ENCODE peak calls at places on chromosomes 2 and 18, in nine cellular contexts. One of them, this sample, is unnamed.

GRCh38 chr18:11821643-11822237 is 29.5 kb upstream of the CHMP1B start:
- DNase-seq in DMS53: no peak
- DNase-seq in kidney tubule cell: no peak
- DNase-seq in HFFc6: no peak
- DNase-seq in activated CD8-positive, alpha-beta memory T cell treated with anti-CD3 and anti-CD28 coated beads, Interleukin-2, amount 50 U/mL, for 4 hours: no peak
- DNase-seq in astrocyte of the spinal cord: no peak
- DNase-seq in NCI-H1436 treated with DMSO at 0.1 percent for 48 hours: no peak
- DNase-seq in cardiac fibroblast: no peak
- DNase-seq in activated CD4-positive, alpha-beta memory T cell treated with anti-CD3 and anti-CD28 coated beads, Interleukin-2, amount 10 ng/mL, durations not matched to agents 7 days and 5 days: no peak
- DNase-seq in this sample: no peak

GRCh38 chr2:240441326-240441992 is 6.0 kb downstream of the GPC1 start:
- DNase-seq in NCI-H1436 treated with DMSO at 0.1 percent for 48 hours: no peak
- DNase-seq in activated CD4-positive, alpha-beta memory T cell treated with anti-CD3 and anti-CD28 coated beads, Interleukin-2, amount 10 ng/mL, durations not matched to agents 7 days and 5 days: no peak
- DNase-seq in kidney tubule cell: no peak
- DNase-seq in DMS53: no peak
- DNase-seq in HFFc6: no peak
- DNase-seq in cardiac fibroblast: no peak
- DNase-seq in activated CD8-positive, alpha-beta memory T cell treated with anti-CD3 and anti-CD28 coated beads, Interleukin-2, amount 50 U/mL, for 4 hours: no peak
- DNase-seq in astrocyte of the spinal cord: no peak
- DNase-seq in this sample: no peak

GRCh38 chr2:108936868-108937265 is 52.2 kb downstream of the EDAR start:
- DNase-seq in NCI-H1436 treated with DMSO at 0.1 percent for 48 hours: no peak
- DNase-seq in cardiac fibroblast: no peak
- DNase-seq in astrocyte of the spinal cord: no peak
- DNase-seq in kidney tubule cell: no peak
- DNase-seq in DMS53: no peak
- DNase-seq in HFFc6: no peak
- DNase-seq in activated CD8-positive, alpha-beta memory T cell treated with anti-CD3 and anti-CD28 coated beads, Interleukin-2, amount 50 U/mL, for 4 hours: no peak
- DNase-seq in activated CD4-positive, alpha-beta memory T cell treated with anti-CD3 and anti-CD28 coated beads, Interleukin-2, amount 10 ng/mL, durations not matched to agents 7 days and 5 days: no peak
- DNase-seq in this sample: no peak

GRCh38 chr2:163133602-163134001 is 295.0 kb upstream of the KCNH7 start:
- DNase-seq in NCI-H1436 treated with DMSO at 0.1 percent for 48 hours: no peak
- DNase-seq in cardiac fibroblast: peak; percentile 53
- DNase-seq in activated CD8-positive, alpha-beta memory T cell treated with anti-CD3 and anti-CD28 coated beads, Interleukin-2, amount 50 U/mL, for 4 hours: no peak
- DNase-seq in kidney tubule cell: no peak
- DNase-seq in HFFc6: no peak
- DNase-seq in activated CD4-positive, alpha-beta memory T cell treated with anti-CD3 and anti-CD28 coated beads, Interleukin-2, amount 10 ng/mL, durations not matched to agents 7 days and 5 days: no peak
- DNase-seq in DMS53: no peak
- DNase-seq in astrocyte of the spinal cord: peak; percentile 7
- DNase-seq in this sample: no peak

GRCh38 chr2:127324635-127325034 is 30.7 kb upstream of the ERCC3 start:
- DNase-seq in NCI-H1436 treated with DMSO at 0.1 percent for 48 hours: no peak
- DNase-seq in DMS53: peak; percentile 62
- DNase-seq in kidney tubule cell: peak; percentile 48
- DNase-seq in cardiac fibroblast: peak; percentile 79
- DNase-seq in HFFc6: peak; percentile 47
- DNase-seq in activated CD8-positive, alpha-beta memory T cell treated with anti-CD3 and anti-CD28 coated beads, Interleukin-2, amount 50 U/mL, for 4 hours: no peak
- DNase-seq in astrocyte of the spinal cord: peak; percentile 61
- DNase-seq in activated CD4-positive, alpha-beta memory T cell treated with anti-CD3 and anti-CD28 coated beads, Interleukin-2, amount 10 ng/mL, durations not matched to agents 7 days and 5 days: no peak
- DNase-seq in this sample: peak; percentile 45

GRCh38 chr2:11103984-11104793 is 51.1 kb upstream of the SLC66A3 start:
- DNase-seq in kidney tubule cell: no peak
- DNase-seq in NCI-H1436 treated with DMSO at 0.1 percent for 48 hours: no peak
- DNase-seq in activated CD4-positive, alpha-beta memory T cell treated with anti-CD3 and anti-CD28 coated beads, Interleukin-2, amount 10 ng/mL, durations not matched to agents 7 days and 5 days: peak; percentile 73
- DNase-seq in HFFc6: no peak
- DNase-seq in cardiac fibroblast: no peak
- DNase-seq in activated CD8-positive, alpha-beta memory T cell treated with anti-CD3 and anti-CD28 coated beads, Interleukin-2, amount 50 U/mL, for 4 hours: no peak
- DNase-seq in DMS53: no peak
- DNase-seq in astrocyte of the spinal cord: no peak
- DNase-seq in this sample: no peak

GRCh38 chr2:201858781-201859180 is 52.4 kb downstream of the CDK15 start:
- DNase-seq in cardiac fibroblast: peak; percentile 33
- DNase-seq in astrocyte of the spinal cord: peak; percentile 86
- DNase-seq in activated CD4-positive, alpha-beta memory T cell treated with anti-CD3 and anti-CD28 coated beads, Interleukin-2, amount 10 ng/mL, durations not matched to agents 7 days and 5 days: no peak
- DNase-seq in HFFc6: no peak
- DNase-seq in NCI-H1436 treated with DMSO at 0.1 percent for 48 hours: peak; percentile 4
- DNase-seq in kidney tubule cell: peak; percentile 51
- DNase-seq in activated CD8-positive, alpha-beta memory T cell treated with anti-CD3 and anti-CD28 coated beads, Interleukin-2, amount 50 U/mL, for 4 hours: peak; percentile 17
- DNase-seq in DMS53: no peak
- DNase-seq in this sample: peak; percentile 94

GRCh38 chr2:190267302-190267701 is 52.3 kb downstream of the HIBCH start:
- DNase-seq in cardiac fibroblast: peak; percentile 70
- DNase-seq in kidney tubule cell: peak; percentile 81
- DNase-seq in HFFc6: peak; percentile 77
- DNase-seq in activated CD4-positive, alpha-beta memory T cell treated with anti-CD3 and anti-CD28 coated beads, Interleukin-2, amount 10 ng/mL, durations not matched to agents 7 days and 5 days: no peak
- DNase-seq in astrocyte of the spinal cord: peak; percentile 81
- DNase-seq in NCI-H1436 treated with DMSO at 0.1 percent for 48 hours: no peak
- DNase-seq in activated CD8-positive, alpha-beta memory T cell treated with anti-CD3 and anti-CD28 coated beads, Interleukin-2, amount 50 U/mL, for 4 hours: no peak
- DNase-seq in DMS53: no peak
- DNase-seq in this sample: peak; percentile 73

GRCh38 chr18:80145191-80145799 is 36.2 kb downstream of the ADNP2 start:
- DNase-seq in activated CD4-positive, alpha-beta memory T cell treated with anti-CD3 and anti-CD28 coated beads, Interleukin-2, amount 10 ng/mL, durations not matched to agents 7 days and 5 days: no peak
- DNase-seq in cardiac fibroblast: peak; percentile 34
- DNase-seq in astrocyte of the spinal cord: no peak
- DNase-seq in kidney tubule cell: no peak
- DNase-seq in NCI-H1436 treated with DMSO at 0.1 percent for 48 hours: peak; percentile 3
- DNase-seq in activated CD8-positive, alpha-beta memory T cell treated with anti-CD3 and anti-CD28 coated beads, Interleukin-2, amount 50 U/mL, for 4 hours: no peak
- DNase-seq in DMS53: no peak
- DNase-seq in HFFc6: no peak
- DNase-seq in this sample: no peak

GRCh38 chr2:239300242-239300641 is 100.6 kb downstream of the HDAC4 start:
- DNase-seq in cardiac fibroblast: no peak
- DNase-seq in astrocyte of the spinal cord: no peak
- DNase-seq in activated CD4-positive, alpha-beta memory T cell treated with anti-CD3 and anti-CD28 coated beads, Interleukin-2, amount 10 ng/mL, durations not matched to agents 7 days and 5 days: no peak
- DNase-seq in DMS53: no peak
- DNase-seq in NCI-H1436 treated with DMSO at 0.1 percent for 48 hours: no peak
- DNase-seq in kidney tubule cell: no peak
- DNase-seq in activated CD8-positive, alpha-beta memory T cell treated with anti-CD3 and anti-CD28 coated beads, Interleukin-2, amount 50 U/mL, for 4 hours: no peak
- DNase-seq in HFFc6: no peak
- DNase-seq in this sample: no peak

GRCh38 chr2:98795903-98796676 is 65.2 kb upstream of the MGAT4A start:
- DNase-seq in DMS53: no peak
- DNase-seq in activated CD4-positive, alpha-beta memory T cell treated with anti-CD3 and anti-CD28 coated beads, Interleukin-2, amount 10 ng/mL, durations not matched to agents 7 days and 5 days: no peak
- DNase-seq in activated CD8-positive, alpha-beta memory T cell treated with anti-CD3 and anti-CD28 coated beads, Interleukin-2, amount 50 U/mL, for 4 hours: no peak
- DNase-seq in cardiac fibroblast: no peak
- DNase-seq in astrocyte of the spinal cord: no peak
- DNase-seq in kidney tubule cell: no peak
- DNase-seq in HFFc6: no peak
- DNase-seq in NCI-H1436 treated with DMSO at 0.1 percent for 48 hours: no peak
- DNase-seq in this sample: no peak

GRCh38 chr2:39027427-39027826 is 93.4 kb downstream of the SOS1 start:
- DNase-seq in activated CD4-positive, alpha-beta memory T cell treated with anti-CD3 and anti-CD28 coated beads, Interleukin-2, amount 10 ng/mL, durations not matched to agents 7 days and 5 days: no peak
- DNase-seq in HFFc6: no peak
- DNase-seq in NCI-H1436 treated with DMSO at 0.1 percent for 48 hours: no peak
- DNase-seq in kidney tubule cell: no peak
- DNase-seq in astrocyte of the spinal cord: no peak
- DNase-seq in activated CD8-positive, alpha-beta memory T cell treated with anti-CD3 and anti-CD28 coated beads, Interleukin-2, amount 50 U/mL, for 4 hours: no peak
- DNase-seq in cardiac fibroblast: no peak
- DNase-seq in DMS53: no peak
- DNase-seq in this sample: no peak

GRCh38 chr2:221527759-221528444 is 44.2 kb downstream of the EPHA4 start:
- DNase-seq in NCI-H1436 treated with DMSO at 0.1 percent for 48 hours: no peak
- DNase-seq in activated CD4-positive, alpha-beta memory T cell treated with anti-CD3 and anti-CD28 coated beads, Interleukin-2, amount 10 ng/mL, durations not matched to agents 7 days and 5 days: peak; percentile 26
- DNase-seq in activated CD8-positive, alpha-beta memory T cell treated with anti-CD3 and anti-CD28 coated beads, Interleukin-2, amount 50 U/mL, for 4 hours: no peak
- DNase-seq in DMS53: peak; percentile 32
- DNase-seq in kidney tubule cell: no peak
- DNase-seq in cardiac fibroblast: peak; percentile 37
- DNase-seq in astrocyte of the spinal cord: no peak
- DNase-seq in HFFc6: no peak
- DNase-seq in this sample: peak; percentile 39

GRCh38 chr18:36187826-36188721 is 777 bp downstream of the MOCOS start:
- DNase-seq in cardiac fibroblast: no peak
- DNase-seq in kidney tubule cell: peak; percentile 55
- DNase-seq in astrocyte of the spinal cord: no peak
- DNase-seq in HFFc6: no peak
- DNase-seq in NCI-H1436 treated with DMSO at 0.1 percent for 48 hours: no peak
- DNase-seq in activated CD8-positive, alpha-beta memory T cell treated with anti-CD3 and anti-CD28 coated beads, Interleukin-2, amount 50 U/mL, for 4 hours: no peak
- DNase-seq in activated CD4-positive, alpha-beta memory T cell treated with anti-CD3 and anti-CD28 coated beads, Interleukin-2, amount 10 ng/mL, durations not matched to agents 7 days and 5 days: no peak
- DNase-seq in DMS53: peak; percentile 66
- DNase-seq in this sample: peak; percentile 75

GRCh38 chr2:14735696-14736095 is 103.2 kb downstream of the LRATD1 start:
- DNase-seq in activated CD8-positive, alpha-beta memory T cell treated with anti-CD3 and anti-CD28 coated beads, Interleukin-2, amount 50 U/mL, for 4 hours: no peak
- DNase-seq in activated CD4-positive, alpha-beta memory T cell treated with anti-CD3 and anti-CD28 coated beads, Interleukin-2, amount 10 ng/mL, durations not matched to agents 7 days and 5 days: no peak
- DNase-seq in cardiac fibroblast: no peak
- DNase-seq in kidney tubule cell: no peak
- DNase-seq in NCI-H1436 treated with DMSO at 0.1 percent for 48 hours: no peak
- DNase-seq in HFFc6: no peak
- DNase-seq in DMS53: peak; percentile 10
- DNase-seq in astrocyte of the spinal cord: no peak
- DNase-seq in this sample: no peak

GRCh38 chr2:88638743-88639142 is 11.5 kb upstream of the EIF2AK3 start:
- DNase-seq in astrocyte of the spinal cord: no peak
- DNase-seq in activated CD4-positive, alpha-beta memory T cell treated with anti-CD3 and anti-CD28 coated beads, Interleukin-2, amount 10 ng/mL, durations not matched to agents 7 days and 5 days: peak; percentile 48
- DNase-seq in activated CD8-positive, alpha-beta memory T cell treated with anti-CD3 and anti-CD28 coated beads, Interleukin-2, amount 50 U/mL, for 4 hours: no peak
- DNase-seq in NCI-H1436 treated with DMSO at 0.1 percent for 48 hours: no peak
- DNase-seq in cardiac fibroblast: peak; percentile 18
- DNase-seq in HFFc6: peak; percentile 12
- DNase-seq in DMS53: no peak
- DNase-seq in kidney tubule cell: peak; percentile 56
- DNase-seq in this sample: peak; percentile 71

GRCh38 chr18:11533942-11534496 is 75.4 kb upstream of the SLC35G4 start:
- DNase-seq in astrocyte of the spinal cord: no peak
- DNase-seq in NCI-H1436 treated with DMSO at 0.1 percent for 48 hours: no peak
- DNase-seq in activated CD4-positive, alpha-beta memory T cell treated with anti-CD3 and anti-CD28 coated beads, Interleukin-2, amount 10 ng/mL, durations not matched to agents 7 days and 5 days: no peak
- DNase-seq in kidney tubule cell: no peak
- DNase-seq in activated CD8-positive, alpha-beta memory T cell treated with anti-CD3 and anti-CD28 coated beads, Interleukin-2, amount 50 U/mL, for 4 hours: no peak
- DNase-seq in HFFc6: no peak
- DNase-seq in DMS53: no peak
- DNase-seq in cardiac fibroblast: no peak
- DNase-seq in this sample: no peak

GRCh38 chr2:57906152-57906732 is 140.4 kb upstream of the VRK2 start:
- DNase-seq in activated CD8-positive, alpha-beta memory T cell treated with anti-CD3 and anti-CD28 coated beads, Interleukin-2, amount 50 U/mL, for 4 hours: no peak
- DNase-seq in cardiac fibroblast: peak; percentile 73
- DNase-seq in HFFc6: peak; percentile 68
- DNase-seq in DMS53: peak; percentile 71
- DNase-seq in activated CD4-positive, alpha-beta memory T cell treated with anti-CD3 and anti-CD28 coated beads, Interleukin-2, amount 10 ng/mL, durations not matched to agents 7 days and 5 days: no peak
- DNase-seq in astrocyte of the spinal cord: peak; percentile 62
- DNase-seq in kidney tubule cell: peak; percentile 56
- DNase-seq in NCI-H1436 treated with DMSO at 0.1 percent for 48 hours: no peak
- DNase-seq in this sample: peak; percentile 72

GRCh38 chr2:176088048-176088936 is 4.2 kb upstream of the HOXD13 start:
- DNase-seq in activated CD4-positive, alpha-beta memory T cell treated with anti-CD3 and anti-CD28 coated beads, Interleukin-2, amount 10 ng/mL, durations not matched to agents 7 days and 5 days: peak; percentile 31
- DNase-seq in DMS53: peak; percentile 84
- DNase-seq in activated CD8-positive, alpha-beta memory T cell treated with anti-CD3 and anti-CD28 coated beads, Interleukin-2, amount 50 U/mL, for 4 hours: no peak
- DNase-seq in cardiac fibroblast: peak; percentile 46
- DNase-seq in NCI-H1436 treated with DMSO at 0.1 percent for 48 hours: no peak
- DNase-seq in kidney tubule cell: peak; percentile 51
- DNase-seq in astrocyte of the spinal cord: peak; percentile 35
- DNase-seq in HFFc6: no peak
- DNase-seq in this sample: peak; percentile 42

GRCh38 chr2:10267551-10268465 is 34.9 kb upstream of the HPCAL1 start:
- DNase-seq in activated CD4-positive, alpha-beta memory T cell treated with anti-CD3 and anti-CD28 coated beads, Interleukin-2, amount 10 ng/mL, durations not matched to agents 7 days and 5 days: no peak
- DNase-seq in activated CD8-positive, alpha-beta memory T cell treated with anti-CD3 and anti-CD28 coated beads, Interleukin-2, amount 50 U/mL, for 4 hours: no peak
- DNase-seq in HFFc6: no peak
- DNase-seq in astrocyte of the spinal cord: no peak
- DNase-seq in cardiac fibroblast: no peak
- DNase-seq in DMS53: peak; percentile 14
- DNase-seq in NCI-H1436 treated with DMSO at 0.1 percent for 48 hours: no peak
- DNase-seq in kidney tubule cell: no peak
- DNase-seq in this sample: no peak

GRCh38 chr18:42649636-42650035 is 465.8 kb downstream of the RIT2 start:
- DNase-seq in astrocyte of the spinal cord: peak; percentile 47
- DNase-seq in NCI-H1436 treated with DMSO at 0.1 percent for 48 hours: no peak
- DNase-seq in kidney tubule cell: peak; percentile 97
- DNase-seq in cardiac fibroblast: peak; percentile 50
- DNase-seq in HFFc6: no peak
- DNase-seq in activated CD8-positive, alpha-beta memory T cell treated with anti-CD3 and anti-CD28 coated beads, Interleukin-2, amount 50 U/mL, for 4 hours: no peak
- DNase-seq in DMS53: peak; percentile 35
- DNase-seq in activated CD4-positive, alpha-beta memory T cell treated with anti-CD3 and anti-CD28 coated beads, Interleukin-2, amount 10 ng/mL, durations not matched to agents 7 days and 5 days: no peak
- DNase-seq in this sample: peak; percentile 83

GRCh38 chr2:232672581-232672980 is 24.6 kb upstream of the GIGYF2 start:
- DNase-seq in activated CD4-positive, alpha-beta memory T cell treated with anti-CD3 and anti-CD28 coated beads, Interleukin-2, amount 10 ng/mL, durations not matched to agents 7 days and 5 days: no peak
- DNase-seq in astrocyte of the spinal cord: no peak
- DNase-seq in NCI-H1436 treated with DMSO at 0.1 percent for 48 hours: no peak
- DNase-seq in HFFc6: no peak
- DNase-seq in cardiac fibroblast: no peak
- DNase-seq in kidney tubule cell: no peak
- DNase-seq in DMS53: no peak
- DNase-seq in activated CD8-positive, alpha-beta memory T cell treated with anti-CD3 and anti-CD28 coated beads, Interleukin-2, amount 50 U/mL, for 4 hours: no peak
- DNase-seq in this sample: no peak

GRCh38 chr2:182006606-182007005 is 21.0 kb downstream of the PPP1R1C start:
- DNase-seq in kidney tubule cell: no peak
- DNase-seq in activated CD4-positive, alpha-beta memory T cell treated with anti-CD3 and anti-CD28 coated beads, Interleukin-2, amount 10 ng/mL, durations not matched to agents 7 days and 5 days: no peak
- DNase-seq in cardiac fibroblast: no peak
- DNase-seq in NCI-H1436 treated with DMSO at 0.1 percent for 48 hours: no peak
- DNase-seq in activated CD8-positive, alpha-beta memory T cell treated with anti-CD3 and anti-CD28 coated beads, Interleukin-2, amount 50 U/mL, for 4 hours: no peak
- DNase-seq in HFFc6: no peak
- DNase-seq in astrocyte of the spinal cord: no peak
- DNase-seq in DMS53: no peak
- DNase-seq in this sample: no peak

GRCh38 chr2:28160986-28161425 is 231.7 kb upstream of the FOSL2 start:
- DNase-seq in DMS53: no peak
- DNase-seq in cardiac fibroblast: peak; percentile 95
- DNase-seq in NCI-H1436 treated with DMSO at 0.1 percent for 48 hours: no peak
- DNase-seq in kidney tubule cell: peak; percentile 95
- DNase-seq in activated CD8-positive, alpha-beta memory T cell treated with anti-CD3 and anti-CD28 coated beads, Interleukin-2, amount 50 U/mL, for 4 hours: no peak
- DNase-seq in activated CD4-positive, alpha-beta memory T cell treated with anti-CD3 and anti-CD28 coated beads, Interleukin-2, amount 10 ng/mL, durations not matched to agents 7 days and 5 days: no peak
- DNase-seq in astrocyte of the spinal cord: peak; percentile 80
- DNase-seq in HFFc6: peak; percentile 57
- DNase-seq in this sample: peak; percentile 96

GRCh38 chr18:616380-616995 is 19.7 kb downstream of the CLUL1 start:
- DNase-seq in cardiac fibroblast: peak; percentile 76
- DNase-seq in NCI-H1436 treated with DMSO at 0.1 percent for 48 hours: no peak
- DNase-seq in kidney tubule cell: peak; percentile 53
- DNase-seq in activated CD4-positive, alpha-beta memory T cell treated with anti-CD3 and anti-CD28 coated beads, Interleukin-2, amount 10 ng/mL, durations not matched to agents 7 days and 5 days: no peak
- DNase-seq in activated CD8-positive, alpha-beta memory T cell treated with anti-CD3 and anti-CD28 coated beads, Interleukin-2, amount 50 U/mL, for 4 hours: no peak
- DNase-seq in HFFc6: peak; percentile 30
- DNase-seq in DMS53: peak; percentile 85
- DNase-seq in astrocyte of the spinal cord: peak; percentile 56
- DNase-seq in this sample: peak; percentile 73

GRCh38 chr2:101820519-101820918 is 123.0 kb downstream of the MAP4K4 start:
- DNase-seq in activated CD8-positive, alpha-beta memory T cell treated with anti-CD3 and anti-CD28 coated beads, Interleukin-2, amount 50 U/mL, for 4 hours: no peak
- DNase-seq in activated CD4-positive, alpha-beta memory T cell treated with anti-CD3 and anti-CD28 coated beads, Interleukin-2, amount 10 ng/mL, durations not matched to agents 7 days and 5 days: no peak
- DNase-seq in HFFc6: peak; percentile 87
- DNase-seq in cardiac fibroblast: peak; percentile 67
- DNase-seq in astrocyte of the spinal cord: peak; percentile 76
- DNase-seq in DMS53: peak; percentile 20
- DNase-seq in kidney tubule cell: peak; percentile 67
- DNase-seq in NCI-H1436 treated with DMSO at 0.1 percent for 48 hours: no peak
- DNase-seq in this sample: peak; percentile 73

GRCh38 chr2:237488295-237488694 is 1.2 kb downstream of the MLPH start:
- DNase-seq in activated CD8-positive, alpha-beta memory T cell treated with anti-CD3 and anti-CD28 coated beads, Interleukin-2, amount 50 U/mL, for 4 hours: no peak
- DNase-seq in HFFc6: no peak
- DNase-seq in NCI-H1436 treated with DMSO at 0.1 percent for 48 hours: no peak
- DNase-seq in astrocyte of the spinal cord: peak; percentile 61
- DNase-seq in DMS53: peak; percentile 52
- DNase-seq in cardiac fibroblast: no peak
- DNase-seq in kidney tubule cell: no peak
- DNase-seq in activated CD4-positive, alpha-beta memory T cell treated with anti-CD3 and anti-CD28 coated beads, Interleukin-2, amount 10 ng/mL, durations not matched to agents 7 days and 5 days: no peak
- DNase-seq in this sample: no peak

This sample was measured in fibroblast of lung.